ENCODE peak calls at places on chromosomes 16 and 17, in eight cellular contexts. P is A549, J is fibroblast of lung, F is MM.1S, D is GM19239, G is NCI-H1436, V is iPS DF 19.7, B is T-helper 2 cell. O is an unnamed sample.
A peak's percentile ranks its signal among the peaks of the same experiment; 100 is the strongest.

GRCh38 chr16:81164481-81164880 is 68.3 kb upstream of the GCSH start:
- DNase-seq in P (no peak), J (no peak), F (no peak), D (no peak), G (peak; percentile 74), V (no peak), B (no peak), O (no peak)

GRCh38 chr17:77209330-77209748 is 68.6 kb downstream of the SEC14L1 start:
- DNase-seq in P (no peak), J (no peak), F (peak; percentile 87), D (no peak), G (no peak), V (no peak), B (no peak), O (no peak)

GRCh38 chr17:77497578-77497934 is 356.8 kb downstream of the SEC14L1 start:
- DNase-seq in P (no peak), J (no peak), F (no peak), D (no peak), G (no peak), V (no peak), B (no peak), O (no peak)

GRCh38 chr17:68456529-68457167 is 648 bp downstream of the WIPI1 start:
- DNase-seq in P (peak; percentile 62), J (peak; percentile 93), F (peak; percentile 36), D (no peak), G (no peak), V (peak; percentile 64), B (no peak), O (peak; percentile 89)

GRCh38 chr16:56606071-56606687 is 2.2 kb upstream of the MT2A start:
- DNase-seq in P (peak; percentile 51), J (no peak), F (no peak), D (no peak), G (no peak), V (no peak), B (no peak), O (no peak)

GRCh38 chr16:15874745-15875314 is 13.6 kb downstream of the CEP20 start:
- DNase-seq in P (peak; percentile 80), J (peak; percentile 87), F (no peak), D (no peak), G (no peak), V (no peak), B (no peak), O (peak; percentile 72)

GRCh38 chr17:81260641-81261040 is 21.5 kb downstream of the NDUFAF8 start:
- DNase-seq in P (no peak), J (no peak), F (no peak), D (no peak), G (no peak), V (no peak), B (no peak), O (no peak)

GRCh38 chr16:12111223-12111622 is 134.7 kb downstream of the SNX29 start:
- DNase-seq in P (no peak), J (no peak), F (no peak), D (no peak), G (no peak), V (no peak), B (no peak), O (no peak)

GRCh38 chr17:66789961-66790421 is 44.9 kb upstream of the CACNG5 start:
- DNase-seq in P (no peak), J (no peak), F (no peak), D (no peak), G (no peak), V (no peak), B (no peak), O (no peak)

GRCh38 chr16:188674-189073 is 8.4 kb downstream of the HBQ1 start:
- DNase-seq in P (no peak), J (no peak), F (no peak), D (no peak), G (no peak), V (no peak), B (no peak), O (no peak)

GRCh38 chr17:71237903-71238538 is 882.8 kb upstream of the SOX9 start:
- DNase-seq in P (peak; percentile 6), J (peak; percentile 76), F (no peak), D (no peak), G (peak; percentile 42), V (no peak), B (no peak), O (peak; percentile 80)

GRCh38 chr17:16352303-16352837 is 899 bp downstream of the CENPV start:
- DNase-seq in P (peak; percentile 63), J (peak; percentile 36), F (no peak), D (peak; percentile 31), G (peak; percentile 69), V (no peak), B (no peak), O (peak; percentile 46)

GRCh38 chr16:11390573-11391495 is 45.6 kb downstream of the RMI2 start:
- DNase-seq in P (no peak), J (no peak), F (no peak), D (no peak), G (no peak), V (no peak), B (no peak), O (no peak)

GRCh38 chr16:10668322-10669045 is 26.2 kb downstream of the TEKT5 start:
- DNase-seq in P (peak; percentile 45), J (peak; percentile 3), F (peak; percentile 18), D (peak; percentile 34), G (no peak), V (no peak), B (no peak), O (peak; percentile 8)

GRCh38 chr16:68724797-68725196 is 12.3 kb upstream of the CDH1 start:
- DNase-seq in P (no peak), J (no peak), F (no peak), D (no peak), G (no peak), V (no peak), B (no peak), O (no peak)

GRCh38 chr17:2814499-2815341 is 18.5 kb downstream of the RAP1GAP2 start:
- DNase-seq in P (no peak), J (no peak), F (peak; percentile 94), D (peak; percentile 42), G (no peak), V (no peak), B (peak; percentile 76), O (no peak)

GRCh38 chr17:44581868-44582267 is 24.6 kb downstream of the FZD2 start:
- DNase-seq in P (peak; percentile 68), J (no peak), F (no peak), D (no peak), G (no peak), V (no peak), B (no peak), O (no peak)

GRCh38 chr16:62711797-62712196 is 675.6 kb upstream of the CDH8 start:
- DNase-seq in P (no peak), J (no peak), F (no peak), D (no peak), G (no peak), V (peak; percentile 12), B (no peak), O (no peak)

GRCh38 chr16:49542391-49542891 is 168.8 kb downstream of the C16orf78 start:
- DNase-seq in P (no peak), J (no peak), F (no peak), D (no peak), G (no peak), V (no peak), B (no peak), O (peak; percentile 37)

GRCh38 chr17:82216301-82217119 is 3.9 kb upstream of the CCDC57 start:
- DNase-seq in P (no peak), J (peak; percentile 76), F (peak; percentile 42), D (peak; percentile 48), G (no peak), V (no peak), B (no peak), O (peak; percentile 71)

GRCh38 chr17:75550139-75550465 is 24.6 kb downstream of the LLGL2 start:
- DNase-seq in P (no peak), J (no peak), F (no peak), D (no peak), G (no peak), V (no peak), B (no peak), O (no peak)

GRCh38 chr16:85091522-85091910 is 20.8 kb downstream of the CIBAR2 start:
- DNase-seq in P (no peak), J (no peak), F (no peak), D (no peak), G (no peak), V (no peak), B (no peak), O (no peak)

GRCh38 chr16:68235105-68235881 is 634 bp downstream of the ESRP2 start:
- DNase-seq in P (no peak), J (no peak), F (no peak), D (no peak), G (no peak), V (no peak), B (no peak), O (no peak)

GRCh38 chr16:31008154-31008950 is 2.1 kb downstream of the STX1B start:
- DNase-seq in P (no peak), J (peak; percentile 39), F (no peak), D (no peak), G (no peak), V (no peak), B (no peak), O (peak; percentile 86)

GRCh38 chr16:12639044-12639443 is 164.6 kb downstream of the CPPED1 start:
- DNase-seq in P (no peak), J (no peak), F (no peak), D (no peak), G (no peak), V (no peak), B (no peak), O (peak; percentile 28)

GRCh38 chr17:62048262-62048661 is 16.8 kb downstream of the MED13 start:
- DNase-seq in P (no peak), J (no peak), F (no peak), D (no peak), G (no peak), V (no peak), B (no peak), O (no peak)

GRCh38 chr16:23952128-23953041 is 116.6 kb downstream of the PRKCB start:
- DNase-seq in P (no peak), J (no peak), F (no peak), D (no peak), G (no peak), V (no peak), B (no peak), O (peak; percentile 0)

GRCh38 chr17:34121311-34121710 is 133.8 kb upstream of the CCL2 start:
- DNase-seq in P (no peak), J (no peak), F (no peak), D (no peak), G (no peak), V (no peak), B (no peak), O (no peak)

GRCh38 chr17:76547183-76547641 is 7.4 kb downstream of the PRCD start:
- DNase-seq in P (peak; percentile 72), J (peak; percentile 88), F (peak; percentile 51), D (no peak), G (peak; percentile 80), V (no peak), B (no peak), O (peak; percentile 71)

O was measured in astrocyte of the spinal cord.